ENCODE peak calls at places on chromosomes 6 and 20, in four cellular contexts. S is fibroblast of lung, P is right cardiac atrium, R is adrenal gland. N is an unnamed sample. For H3K27me3, the result is how much of the 10 kb centered on the place peaks cover.

GRCh38 chr6:170082067-170082466 is 208.8 kb downstream of the DLL1 start:
- DNase-seq in S (no peak), R (no peak), P (no peak), N (no peak)

GRCh38 chr20:60050193-60050960 is 92.2 kb downstream of the CDH26 start:
- DNase-seq in S (no peak), R (no peak), P (no peak), N (no peak)

GRCh38 chr20:58224097-58224496 is 4.4 kb downstream of the ANKRD60 start:
- DNase-seq in S (no peak), P (no peak), R (no peak), N (no peak)

GRCh38 chr20:34200020-34200419 is 41.2 kb upstream of the ASIP start:
- DNase-seq in R (no peak), S (no peak), P (no peak), N (no peak)

GRCh38 chr20:13322198-13322597 is 101.1 kb downstream of the ISM1 start:
- DNase-seq in S (no peak), R (no peak), P (no peak), N (no peak)

GRCh38 chr20:51554538-51555165 is 12.1 kb upstream of the NFATC2 start:
- DNase-seq in P (no peak), S (peak), R (no peak), N (no peak)

GRCh38 chr6:815348-815738 is 122.4 kb upstream of the EXOC2 start:
- DNase-seq in S (no peak), P (no peak), R (no peak), N (no peak)

GRCh38 chr6:135146160-135146920 is 34.8 kb upstream of the MYB start:
- DNase-seq in P (no peak), R (no peak), S (no peak), N (no peak)

GRCh38 chr6:169169375-169169774 is 84.3 kb downstream of the THBS2 start:
- DNase-seq in S (no peak), P (no peak), R (no peak), N (no peak)

GRCh38 chr20:55253765-55254164 is 751.6 kb downstream of the CBLN4 start:
- DNase-seq in P (peak), R (no peak), S (peak), N (no peak)

GRCh38 chr6:35624341-35625070 is 64.2 kb downstream of the FKBP5 start:
- DNase-seq in S (peak), R (no peak), P (no peak), N (no peak)

GRCh38 chr6:82330171-82330804 is 33.3 kb upstream of the TPBG start:
- DNase-seq in S (no peak), R (no peak), P (no peak), N (no peak)

GRCh38 chr6:2984738-2985381 is 13.5 kb upstream of the SERPINB6 start:
- DNase-seq in S (no peak), R (no peak), P (no peak), N (no peak)

GRCh38 chr6:121540210-121540609 is 104.8 kb downstream of the GJA1 start:
- DNase-seq in S (no peak), P (no peak), R (no peak), N (no peak)

GRCh38 chr20:43383026-43383795 is 74.5 kb upstream of the SRSF6 start:
- DNase-seq in S (no peak), P (peak), R (no peak), N (no peak)

GRCh38 chr6:88725111-88725711 is 238.2 kb downstream of the RNGTT start:
- DNase-seq in P (peak), S (peak), R (no peak), N (peak)

GRCh38 chr20:57880155-57880648 is 170.4 kb upstream of the PMEPA1 start:
- DNase-seq in S (no peak), P (peak), R (no peak), N (no peak)

GRCh38 chr6:3061501-3061941 is 6.8 kb upstream of the RIPK1 start:
- DNase-seq in R (no peak), S (peak), P (no peak), N (no peak)

GRCh38 chr6:116190550-116190949 is 63.3 kb downstream of the TSPYL4 start:
- DNase-seq in S (peak), P (no peak), R (no peak), N (peak)

GRCh38 chr6:85923013-85923430 is 280.3 kb upstream of the SYNCRIP start:
- DNase-seq in P (no peak), R (peak), S (peak), N (peak)

GRCh38 chr6:118902731-118903130 is 8.8 kb downstream of the ASF1A start:
- DNase-seq in P (no peak), R (no peak), S (peak), N (no peak)

GRCh38 chr20:3612795-3613560 is 50.2 kb downstream of the GFRA4 start:
- DNase-seq in P (no peak), S (peak), R (no peak), N (no peak)

DNA sequence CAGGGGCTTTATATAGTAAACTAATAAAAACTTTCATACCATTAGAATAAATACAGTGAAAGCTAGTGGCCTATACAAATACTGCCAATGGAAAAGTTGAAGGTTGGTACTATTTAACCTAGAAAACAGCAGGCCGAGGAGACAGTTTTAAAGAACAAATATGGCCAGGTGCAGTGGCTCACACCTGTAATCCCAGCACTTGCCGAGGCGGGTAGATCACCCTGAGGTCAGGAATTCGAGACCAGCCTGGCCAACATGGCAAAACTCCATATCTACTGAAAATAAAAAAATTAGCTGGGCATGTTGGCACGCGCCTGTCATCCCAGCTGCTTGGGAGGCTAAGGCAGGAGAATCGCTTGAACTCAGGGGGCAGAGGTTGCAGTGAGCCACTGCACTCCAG is 24.8 kb downstream of the GLYATL3 start:
- DNase-seq in R (no peak), P (no peak), S (no peak), N (no peak)
- H3K27ac ChIP-seq in R (no peak), P (no peak), S (no peak), N (no peak)

GRCh38 chr20:61497029-61497627 is 245.1 kb downstream of the CDH4 start:
- DNase-seq in S (no peak), P (no peak), R (no peak), N (no peak)
- H3K27me3 ChIP-seq in S (under half), P (under half), R (under half), N (under half)

GRCh38 chr20:9838035-9838377 is 870 bp downstream of the PAK5 start:
- DNase-seq in P (no peak), S (peak), R (peak), N (no peak)
- H3K4me3 ChIP-seq in P (no peak), S (peak), R (peak), N (no peak)

GRCh38 chr6:109477184-109477583 is 5.8 kb downstream of the ZBTB24 start:
- DNase-seq in S (no peak), P (no peak), R (no peak), N (no peak)
- H3K27ac ChIP-seq in S (no peak), P (no peak), R (no peak), N (no peak)

GRCh38 chr6:133896344-133896721 is 7.4 kb downstream of the TCF21 start:
- DNase-seq in S (no peak), P (no peak), R (no peak), N (no peak)

GRCh38 chr6:133894795-133895401 is 6.0 kb downstream of the TCF21 start:
- DNase-seq in S (peak), R (no peak), P (no peak), N (peak)

GRCh38 chr6:133903855-133904254 is 14.9 kb downstream of the TCF21 start:
- DNase-seq in R (no peak), S (no peak), P (no peak), N (no peak)

GRCh38 chr6:133895573-133896343 is 6.8 kb downstream of the TCF21 start:
- DNase-seq in S (peak), R (no peak), P (peak), N (no peak)

DNA sequence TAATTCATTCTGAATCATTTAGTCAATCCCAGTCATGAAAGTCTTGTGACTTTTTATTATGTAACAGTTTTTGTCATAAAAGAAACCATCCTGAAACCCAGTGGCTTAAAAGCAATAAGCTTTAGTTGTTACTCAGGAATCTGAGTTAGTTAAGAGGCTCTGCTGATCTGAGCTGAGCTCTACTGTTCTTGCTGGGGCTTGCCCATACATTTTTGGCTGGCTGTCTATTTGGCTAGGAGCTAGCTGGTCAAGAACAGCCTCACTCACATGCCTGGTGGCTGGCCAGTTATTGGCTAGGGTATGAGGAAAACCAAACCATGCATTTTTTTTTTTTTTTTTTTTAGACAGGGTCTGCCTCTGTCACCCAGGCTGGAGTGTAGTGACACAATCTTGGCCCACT is 10.6 kb downstream of the TCF21 start:
- DNase-seq in R (no peak), P (no peak), S (peak), N (no peak)
- H3K27me3 ChIP-seq in R (under half), P (under half), S (under half), N (under half)

GRCh38 chr6:108097882-108098281 is 23.3 kb upstream of the OSTM1 start:
- DNase-seq in P (no peak), R (no peak), S (no peak), N (no peak)
- H3K4me3 ChIP-seq in P (no peak), R (no peak), S (no peak), N (no peak)